ENCODE peak calls at places on chromosomes 16 and 17, in eight cellular contexts. W is EL, H is GF-D8, Y is glutamatergic neuron, I is globus pallidus, T is retina, J is AG04450, X is NCI-H460. S is an unnamed sample.

GRCh38 chr16:49010396-49010795 is 271.2 kb downstream of the CBLN1 start:
- DNase-seq in W (peak), H (no peak), Y (no peak), I (no peak), T (no peak), J (no peak), X (no peak), S (no peak)

GRCh38 chr17:80666867-80667266 is 122.2 kb downstream of the RPTOR start:
- DNase-seq in W (no peak), H (no peak), Y (no peak), I (no peak), T (no peak), J (no peak), X (no peak), S (no peak)

GRCh38 chr16:31502981-31503380 is 5.2 kb downstream of the RUSF1 start:
- DNase-seq in W (no peak), H (no peak), Y (no peak), I (no peak), T (no peak), J (no peak), X (no peak), S (no peak)

GRCh38 chr16:70391881-70392481 is 45.3 kb downstream of the DDX19A start:
- DNase-seq in W (peak), H (no peak), Y (peak), I (no peak), T (no peak), J (no peak), X (peak), S (no peak)

GRCh38 chr17:29399634-29400033 is 9.5 kb downstream of the TAOK1 start:
- DNase-seq in W (no peak), H (no peak), Y (no peak), I (no peak), T (no peak), J (no peak), X (no peak), S (no peak)

GRCh38 chr16:77748426-77748825 is 26.1 kb downstream of the NUDT7 start:
- DNase-seq in W (no peak), H (no peak), Y (no peak), I (no peak), T (no peak), J (no peak), X (no peak), S (no peak)

GRCh38 chr17:69228576-69228975 is at the start of gene ABCA10:
- DNase-seq in W (no peak), H (no peak), Y (no peak), I (no peak), T (no peak), J (no peak), X (no peak), S (no peak)

GRCh38 chr16:86405319-86405718 is 105.0 kb upstream of the FOXF1 start:
- DNase-seq in W (no peak), H (no peak), Y (no peak), I (no peak), T (no peak), J (no peak), X (no peak), S (no peak)

GRCh38 chr16:30348929-30349328 is 6.2 kb downstream of the CD2BP2 start:
- DNase-seq in W (no peak), H (no peak), Y (no peak), I (no peak), T (no peak), J (no peak), X (no peak), S (no peak)

GRCh38 chr17:63435681-63436522 is 10.2 kb downstream of the CYB561 start:
- DNase-seq in W (no peak), H (no peak), Y (no peak), I (no peak), T (no peak), J (no peak), X (no peak), S (no peak)

GRCh38 chr17:49707246-49707607 is 537 bp downstream of the SLC35B1 start:
- DNase-seq in W (peak), H (no peak), Y (no peak), I (no peak), T (no peak), J (no peak), X (no peak), S (no peak)

GRCh38 chr16:3188925-3189825 is 1.2 kb downstream of the OR1F1 start:
- DNase-seq in W (peak), H (no peak), Y (peak), I (no peak), T (peak), J (no peak), X (peak), S (no peak)

GRCh38 chr17:60036796-60037677 is 41.7 kb downstream of the HEATR6 start:
- DNase-seq in W (peak), H (peak), Y (peak), I (peak), T (peak), J (peak), X (peak), S (peak)

S was measured in kidney epithelial cell.